ENCODE peak calls at places on chromosomes 1 and 21, in seven cellular contexts. One of them, this sample, is unnamed.

GRCh38 chr1:92711473-92712165 is 73.3 kb downstream of the EVI5 start:
- DNase-seq in GM06990: no peak
- DNase-seq in epithelial cell of esophagus: no peak
- DNase-seq in brain microvascular endothelial cell: no peak
- DNase-seq in psoas muscle: no peak
- DNase-seq in breast epithelium: no peak
- DNase-seq in astrocyte of the spinal cord: no peak
- DNase-seq in this sample: no peak

GRCh38 chr1:9349331-9349851 is 56.7 kb downstream of the SPSB1 start:
- DNase-seq in epithelial cell of esophagus: no peak
- DNase-seq in breast epithelium: no peak
- DNase-seq in GM06990: no peak
- DNase-seq in brain microvascular endothelial cell: no peak
- DNase-seq in psoas muscle: no peak
- DNase-seq in astrocyte of the spinal cord: no peak
- DNase-seq in this sample: no peak

GRCh38 chr1:109634292-109634691 is 14.7 kb downstream of the AMPD2 start:
- DNase-seq in breast epithelium: no peak
- DNase-seq in astrocyte of the spinal cord: no peak
- DNase-seq in brain microvascular endothelial cell: no peak
- DNase-seq in psoas muscle: no peak
- DNase-seq in epithelial cell of esophagus: no peak
- DNase-seq in GM06990: no peak
- DNase-seq in this sample: no peak

GRCh38 chr1:21655748-21656147 is 13.4 kb downstream of the RAP1GAP start:
- DNase-seq in breast epithelium: no peak
- DNase-seq in brain microvascular endothelial cell: no peak
- DNase-seq in GM06990: no peak
- DNase-seq in epithelial cell of esophagus: peak; percentile 79
- DNase-seq in psoas muscle: no peak
- DNase-seq in astrocyte of the spinal cord: no peak
- DNase-seq in this sample: peak; percentile 70

GRCh38 chr21:33835920-33836319 is 79.7 kb downstream of the ATP5PO start:
- DNase-seq in astrocyte of the spinal cord: no peak
- DNase-seq in brain microvascular endothelial cell: no peak
- DNase-seq in psoas muscle: no peak
- DNase-seq in breast epithelium: no peak
- DNase-seq in GM06990: no peak
- DNase-seq in epithelial cell of esophagus: no peak
- DNase-seq in this sample: no peak

GRCh38 chr1:117541003-117541402 is 64.8 kb upstream of the TENT5C start:
- DNase-seq in psoas muscle: peak; percentile 47
- DNase-seq in brain microvascular endothelial cell: no peak
- DNase-seq in GM06990: no peak
- DNase-seq in breast epithelium: peak; percentile 86
- DNase-seq in epithelial cell of esophagus: peak; percentile 63
- DNase-seq in astrocyte of the spinal cord: no peak
- DNase-seq in this sample: peak; percentile 88

GRCh38 chr1:154791292-154792278 is 78.5 kb downstream of the KCNN3 start:
- DNase-seq in breast epithelium: no peak
- DNase-seq in brain microvascular endothelial cell: peak; percentile 16
- DNase-seq in astrocyte of the spinal cord: peak; percentile 12
- DNase-seq in psoas muscle: peak; percentile 34
- DNase-seq in epithelial cell of esophagus: peak; percentile 59
- DNase-seq in GM06990: peak; percentile 79
- DNase-seq in this sample: peak; percentile 87

GRCh38 chr1:17553970-17554369 is 14.5 kb downstream of the ARHGEF10L start:
- DNase-seq in psoas muscle: no peak
- DNase-seq in brain microvascular endothelial cell: peak; percentile 67
- DNase-seq in GM06990: no peak
- DNase-seq in astrocyte of the spinal cord: peak; percentile 75
- DNase-seq in epithelial cell of esophagus: peak; percentile 97
- DNase-seq in breast epithelium: no peak
- DNase-seq in this sample: peak; percentile 70

GRCh38 chr1:229070168-229070567 is 200.7 kb upstream of the RAB4A start:
- DNase-seq in GM06990: no peak
- DNase-seq in brain microvascular endothelial cell: peak; percentile 28
- DNase-seq in epithelial cell of esophagus: peak; percentile 86
- DNase-seq in psoas muscle: peak; percentile 74
- DNase-seq in breast epithelium: peak; percentile 60
- DNase-seq in astrocyte of the spinal cord: peak; percentile 47
- DNase-seq in this sample: peak; percentile 100

GRCh38 chr1:9689011-9689706 is 37.6 kb downstream of the PIK3CD start:
- DNase-seq in GM06990: peak; percentile 89
- DNase-seq in brain microvascular endothelial cell: peak; percentile 51
- DNase-seq in psoas muscle: peak; percentile 80
- DNase-seq in astrocyte of the spinal cord: peak; percentile 64
- DNase-seq in epithelial cell of esophagus: peak; percentile 80
- DNase-seq in breast epithelium: peak; percentile 64
- DNase-seq in this sample: peak; percentile 71

GRCh38 chr1:6137758-6138157 is 42.4 kb downstream of the CHD5 start:
- DNase-seq in GM06990: no peak
- DNase-seq in breast epithelium: no peak
- DNase-seq in brain microvascular endothelial cell: no peak
- DNase-seq in astrocyte of the spinal cord: no peak
- DNase-seq in psoas muscle: no peak
- DNase-seq in epithelial cell of esophagus: no peak
- DNase-seq in this sample: no peak
- TF ChIP-seq CTCF in GM06990: no peak
- TF ChIP-seq CTCF in breast epithelium: no peak
- TF ChIP-seq CTCF in brain microvascular endothelial cell: peak; percentile 15
- TF ChIP-seq CTCF in astrocyte of the spinal cord: no peak
- TF ChIP-seq CTCF in psoas muscle: no peak
- TF ChIP-seq CTCF in epithelial cell of esophagus: no peak
- TF ChIP-seq CTCF in this sample: no peak

GRCh38 chr1:67615886-67616285 is 69.1 kb upstream of the GADD45A start:
- DNase-seq in astrocyte of the spinal cord: no peak
- DNase-seq in breast epithelium: no peak
- DNase-seq in brain microvascular endothelial cell: no peak
- DNase-seq in GM06990: no peak
- DNase-seq in epithelial cell of esophagus: no peak
- DNase-seq in psoas muscle: no peak
- DNase-seq in this sample: no peak
- TF ChIP-seq CTCF in astrocyte of the spinal cord: no peak
- TF ChIP-seq CTCF in breast epithelium: no peak
- TF ChIP-seq CTCF in brain microvascular endothelial cell: no peak
- TF ChIP-seq CTCF in GM06990: no peak
- TF ChIP-seq CTCF in epithelial cell of esophagus: no peak
- TF ChIP-seq CTCF in psoas muscle: no peak
- TF ChIP-seq CTCF in this sample: no peak

GRCh38 chr1:226809785-226810571 is 60.4 kb upstream of the PSEN2 start:
- DNase-seq in psoas muscle: no peak
- DNase-seq in breast epithelium: no peak
- DNase-seq in astrocyte of the spinal cord: peak; percentile 90
- DNase-seq in GM06990: no peak
- DNase-seq in brain microvascular endothelial cell: no peak
- DNase-seq in epithelial cell of esophagus: no peak
- DNase-seq in this sample: no peak

GRCh38 chr1:226813671-226814591 is 56.5 kb upstream of the PSEN2 start:
- DNase-seq in brain microvascular endothelial cell: no peak
- DNase-seq in astrocyte of the spinal cord: no peak
- DNase-seq in epithelial cell of esophagus: no peak
- DNase-seq in breast epithelium: no peak
- DNase-seq in psoas muscle: no peak
- DNase-seq in GM06990: no peak
- DNase-seq in this sample: no peak

GRCh38 chr1:226816585-226816984 is 53.8 kb upstream of the PSEN2 start:
- DNase-seq in epithelial cell of esophagus: peak; percentile 33
- DNase-seq in psoas muscle: no peak
- DNase-seq in breast epithelium: no peak
- DNase-seq in astrocyte of the spinal cord: peak; percentile 70
- DNase-seq in GM06990: no peak
- DNase-seq in brain microvascular endothelial cell: peak; percentile 23
- DNase-seq in this sample: no peak

GRCh38 chr1:226810681-226811080 is 59.7 kb upstream of the PSEN2 start:
- DNase-seq in epithelial cell of esophagus: no peak
- DNase-seq in brain microvascular endothelial cell: no peak
- DNase-seq in psoas muscle: no peak
- DNase-seq in GM06990: no peak
- DNase-seq in breast epithelium: no peak
- DNase-seq in astrocyte of the spinal cord: no peak
- DNase-seq in this sample: no peak

GRCh38 chr1:226814751-226815496 is 55.5 kb upstream of the PSEN2 start:
- DNase-seq in breast epithelium: peak; percentile 93
- DNase-seq in astrocyte of the spinal cord: peak; percentile 87
- DNase-seq in brain microvascular endothelial cell: peak; percentile 43
- DNase-seq in psoas muscle: peak; percentile 83
- DNase-seq in epithelial cell of esophagus: peak; percentile 94
- DNase-seq in GM06990: no peak
- DNase-seq in this sample: peak; percentile 100
- TF ChIP-seq CTCF in breast epithelium: no peak
- TF ChIP-seq CTCF in astrocyte of the spinal cord: no peak
- TF ChIP-seq CTCF in brain microvascular endothelial cell: no peak
- TF ChIP-seq CTCF in psoas muscle: no peak
- TF ChIP-seq CTCF in epithelial cell of esophagus: no peak
- TF ChIP-seq CTCF in GM06990: no peak
- TF ChIP-seq CTCF in this sample: no peak

GRCh38 chr1:86396503-86396900 is 379 bp upstream of the ODF2L start:
- DNase-seq in astrocyte of the spinal cord: no peak
- DNase-seq in psoas muscle: no peak
- DNase-seq in brain microvascular endothelial cell: no peak
- DNase-seq in breast epithelium: no peak
- DNase-seq in GM06990: no peak
- DNase-seq in epithelial cell of esophagus: no peak
- DNase-seq in this sample: no peak

GRCh38 chr1:86394416-86394815 is 1.7 kb downstream of the ODF2L start:
- DNase-seq in breast epithelium: no peak
- DNase-seq in astrocyte of the spinal cord: peak; percentile 43
- DNase-seq in psoas muscle: no peak
- DNase-seq in GM06990: no peak
- DNase-seq in brain microvascular endothelial cell: peak; percentile 41
- DNase-seq in epithelial cell of esophagus: peak; percentile 14
- DNase-seq in this sample: no peak

DNA sequence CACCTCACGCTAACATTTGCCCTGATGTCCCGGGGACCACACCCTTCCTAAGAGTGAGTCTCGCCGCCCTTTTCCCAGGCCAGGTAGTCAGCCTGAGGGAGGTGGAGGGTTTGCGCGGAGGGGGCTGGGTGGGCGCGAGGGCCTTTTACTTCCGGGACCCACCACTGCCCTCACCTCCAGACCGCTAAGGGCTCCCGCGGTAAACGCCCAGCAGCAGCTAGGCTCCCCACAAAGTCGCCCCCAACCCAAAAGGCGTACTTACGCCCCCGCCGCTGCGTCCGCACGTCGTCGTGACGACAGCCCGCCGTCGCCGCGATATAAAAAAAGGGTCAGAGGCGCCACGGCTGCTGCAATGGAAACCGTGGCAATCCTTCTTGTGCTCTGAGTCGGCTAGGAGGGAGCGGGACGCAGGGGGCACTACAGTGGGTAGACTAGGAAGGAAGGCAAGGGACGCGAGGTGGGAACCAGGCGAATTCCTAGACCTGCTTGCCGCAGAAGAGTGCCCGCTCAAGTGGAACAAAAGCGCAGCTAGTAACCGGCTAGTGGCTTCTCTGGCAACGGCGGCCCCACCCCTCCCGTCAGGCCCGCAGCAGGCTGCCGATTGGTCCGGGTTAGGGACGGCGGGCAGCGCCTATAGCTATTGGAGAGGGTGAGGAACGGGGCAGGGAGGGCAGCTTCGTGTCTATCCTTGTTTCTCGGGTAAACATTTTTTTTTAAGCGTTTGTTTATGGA is at the start of gene ODF2L:
- DNase-seq in brain microvascular endothelial cell: peak; percentile 90
- DNase-seq in epithelial cell of esophagus: peak; percentile 92
- DNase-seq in GM06990: peak; percentile 86
- DNase-seq in psoas muscle: peak; percentile 88
- DNase-seq in astrocyte of the spinal cord: peak; percentile 89
- DNase-seq in breast epithelium: peak; percentile 91
- DNase-seq in this sample: peak; percentile 90
- TF ChIP-seq CTCF in brain microvascular endothelial cell: no peak
- TF ChIP-seq CTCF in epithelial cell of esophagus: no peak
- TF ChIP-seq CTCF in GM06990: no peak
- TF ChIP-seq CTCF in psoas muscle: no peak
- TF ChIP-seq CTCF in astrocyte of the spinal cord: no peak
- TF ChIP-seq CTCF in breast epithelium: no peak
- TF ChIP-seq CTCF in this sample: no peak

GRCh38 chr1:201497935-201498509 is 8.9 kb downstream of the CSRP1 start:
- DNase-seq in epithelial cell of esophagus: no peak
- DNase-seq in astrocyte of the spinal cord: no peak
- DNase-seq in breast epithelium: no peak
- DNase-seq in psoas muscle: no peak
- DNase-seq in GM06990: no peak
- DNase-seq in brain microvascular endothelial cell: no peak
- DNase-seq in this sample: no peak

GRCh38 chr1:201500670-201501120 is 6.2 kb downstream of the CSRP1 start:
- DNase-seq in breast epithelium: peak; percentile 72
- DNase-seq in epithelial cell of esophagus: no peak
- DNase-seq in astrocyte of the spinal cord: no peak
- DNase-seq in psoas muscle: no peak
- DNase-seq in brain microvascular endothelial cell: no peak
- DNase-seq in GM06990: no peak
- DNase-seq in this sample: no peak

GRCh38 chr1:201499795-201500669 is 6.9 kb downstream of the CSRP1 start:
- DNase-seq in breast epithelium: peak; percentile 78
- DNase-seq in GM06990: no peak
- DNase-seq in astrocyte of the spinal cord: no peak
- DNase-seq in epithelial cell of esophagus: no peak
- DNase-seq in psoas muscle: no peak
- DNase-seq in brain microvascular endothelial cell: no peak
- DNase-seq in this sample: peak; percentile 45

GRCh38 chr1:201499191-201499590 is 7.7 kb downstream of the CSRP1 start:
- DNase-seq in GM06990: no peak
- DNase-seq in breast epithelium: no peak
- DNase-seq in astrocyte of the spinal cord: no peak
- DNase-seq in psoas muscle: no peak
- DNase-seq in brain microvascular endothelial cell: no peak
- DNase-seq in epithelial cell of esophagus: no peak
- DNase-seq in this sample: no peak

GRCh38 chr1:201498621-201499020 is 8.3 kb downstream of the CSRP1 start:
- DNase-seq in GM06990: no peak
- DNase-seq in breast epithelium: no peak
- DNase-seq in epithelial cell of esophagus: no peak
- DNase-seq in astrocyte of the spinal cord: no peak
- DNase-seq in psoas muscle: no peak
- DNase-seq in brain microvascular endothelial cell: no peak
- DNase-seq in this sample: no peak
- TF ChIP-seq CTCF in GM06990: no peak
- TF ChIP-seq CTCF in breast epithelium: no peak
- TF ChIP-seq CTCF in epithelial cell of esophagus: no peak
- TF ChIP-seq CTCF in astrocyte of the spinal cord: no peak
- TF ChIP-seq CTCF in psoas muscle: no peak
- TF ChIP-seq CTCF in brain microvascular endothelial cell: peak; percentile 5
- TF ChIP-seq CTCF in this sample: no peak

DNA sequence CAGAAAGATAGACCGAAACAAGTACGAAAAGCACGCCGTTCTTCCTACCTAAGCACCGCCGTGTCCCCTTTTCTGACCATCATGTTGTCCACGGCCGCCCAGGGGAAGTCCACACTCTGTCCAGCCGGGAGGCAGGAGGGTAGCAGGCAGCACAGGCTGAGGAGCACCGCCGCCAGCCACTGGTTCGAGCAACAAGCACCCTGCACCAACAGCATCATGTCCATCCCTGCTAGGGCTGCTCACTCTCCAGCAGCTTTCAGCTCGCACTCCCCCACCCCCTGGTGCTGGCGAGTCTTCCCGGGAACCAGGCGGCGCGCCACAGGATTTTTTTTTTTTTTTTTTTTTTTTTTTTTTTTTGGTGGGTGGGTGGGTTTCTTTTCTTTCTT is at the start of gene NEGR1:
- DNase-seq in GM06990: peak; percentile 3
- DNase-seq in epithelial cell of esophagus: peak; percentile 17
- DNase-seq in breast epithelium: peak; percentile 21
- DNase-seq in astrocyte of the spinal cord: peak; percentile 78
- DNase-seq in psoas muscle: peak; percentile 51
- DNase-seq in brain microvascular endothelial cell: peak; percentile 62
- DNase-seq in this sample: peak; percentile 49
- TF ChIP-seq CTCF in GM06990: no peak
- TF ChIP-seq CTCF in epithelial cell of esophagus: no peak
- TF ChIP-seq CTCF in breast epithelium: no peak
- TF ChIP-seq CTCF in astrocyte of the spinal cord: no peak
- TF ChIP-seq CTCF in psoas muscle: no peak
- TF ChIP-seq CTCF in brain microvascular endothelial cell: no peak
- TF ChIP-seq CTCF in this sample: no peak

GRCh38 chr1:11749203-11749689 is 12.7 kb upstream of the C1orf167 start:
- DNase-seq in epithelial cell of esophagus: peak; percentile 54
- DNase-seq in psoas muscle: peak; percentile 62
- DNase-seq in breast epithelium: no peak
- DNase-seq in GM06990: peak; percentile 57
- DNase-seq in astrocyte of the spinal cord: no peak
- DNase-seq in brain microvascular endothelial cell: no peak
- DNase-seq in this sample: peak; percentile 56
- TF ChIP-seq CTCF in epithelial cell of esophagus: peak; percentile 40
- TF ChIP-seq CTCF in psoas muscle: peak; percentile 55
- TF ChIP-seq CTCF in breast epithelium: no peak
- TF ChIP-seq CTCF in GM06990: peak; percentile 87
- TF ChIP-seq CTCF in astrocyte of the spinal cord: peak; percentile 55
- TF ChIP-seq CTCF in brain microvascular endothelial cell: peak; percentile 68
- TF ChIP-seq CTCF in this sample: peak; percentile 34

This sample was measured in MCF 10A.